ENCODE peak calls at places on chromosomes 16 and 17, in seven cellular contexts. L, Y, S, R, J, B and T are unnamed samples.

GRCh38 chr16:86971251-86971650 is 345.9 kb downstream of the C16orf95 start:
- DNase-seq in Y (no peak), B (no peak), J (no peak), S (no peak), R (no peak), L (no peak), T (no peak)

GRCh38 chr17:17098426-17099035 is 56.3 kb downstream of the MPRIP start:
- DNase-seq in Y (no peak), S (no peak), J (no peak), R (no peak), B (no peak), L (no peak), T (no peak)

GRCh38 chr17:74467221-74467951 is 952 bp downstream of the CD300A start:
- DNase-seq in L (no peak), B (peak), Y (no peak), J (peak), S (no peak), R (no peak), T (no peak)

GRCh38 chr17:54544239-54544638 is 356.4 kb upstream of the TOM1L1 start:
- DNase-seq in L (no peak), B (no peak), S (no peak), J (no peak), Y (peak), R (no peak), T (no peak)

GRCh38 chr16:31131841-31132271 is 3.7 kb downstream of the PRSS8 start:
- DNase-seq in S (no peak), Y (no peak), J (no peak), B (no peak), L (no peak), R (no peak), T (no peak)

GRCh38 chr17:79797492-79798295 is 817 bp upstream of the CBX8 start:
- DNase-seq in J (no peak), L (peak), R (no peak), B (no peak), S (peak), Y (peak), T (no peak)

GRCh38 chr16:14004719-14005315 is 66.3 kb upstream of the MRTFB start:
- DNase-seq in L (no peak), B (no peak), J (no peak), S (no peak), R (no peak), Y (no peak), T (no peak)

GRCh38 chr17:6422654-6423241 is 12.2 kb downstream of the AIPL1 start:
- DNase-seq in J (no peak), S (no peak), R (no peak), B (no peak), L (no peak), Y (no peak), T (no peak)

GRCh38 chr17:34616148-34616547 is 36.8 kb downstream of the TMEM132E start:
- DNase-seq in B (no peak), J (no peak), R (no peak), S (no peak), Y (peak), L (no peak), T (no peak)

GRCh38 chr17:31877341-31877740 is 18.3 kb upstream of the COPRS start:
- DNase-seq in J (no peak), R (no peak), S (no peak), B (no peak), Y (no peak), L (no peak), T (no peak)

GRCh38 chr16:78791011-78791410 is 691.6 kb downstream of the WWOX start:
- DNase-seq in B (no peak), Y (no peak), L (no peak), J (no peak), R (no peak), S (no peak), T (no peak)

GRCh38 chr16:10597184-10597583 is 16.8 kb upstream of the EMP2 start:
- DNase-seq in L (no peak), J (no peak), Y (no peak), B (no peak), S (no peak), R (no peak), T (no peak)

GRCh38 chr17:7841622-7842379 is 7.8 kb downstream of the KDM6B start:
- DNase-seq in L (peak), R (peak), J (no peak), B (peak), S (peak), Y (peak), T (peak)

GRCh38 chr17:19313066-19313745 is 49.3 kb downstream of the B9D1 start:
- DNase-seq in L (no peak), B (no peak), R (no peak), S (no peak), Y (no peak), J (no peak), T (no peak)

GRCh38 chr16:74605746-74606520 is 981 bp downstream of the GLG1 start:
- DNase-seq in L (no peak), J (no peak), S (no peak), Y (no peak), R (no peak), B (no peak), T (no peak)

GRCh38 chr16:23469814-23470213 is 16.8 kb upstream of the COG7 start:
- DNase-seq in Y (no peak), J (no peak), L (no peak), R (no peak), B (no peak), S (no peak), T (no peak)

GRCh38 chr16:76964464-76965154 is 226.4 kb upstream of the MON1B start:
- DNase-seq in S (no peak), Y (no peak), B (no peak), R (no peak), L (no peak), J (no peak), T (no peak)

GRCh38 chr16:66359012-66359411 is 7.5 kb upstream of the CDH5 start:
- DNase-seq in Y (no peak), S (no peak), L (no peak), J (no peak), R (no peak), B (no peak), T (no peak)

GRCh38 chr17:32553168-32553567 is 66.4 kb downstream of the CDK5R1 start:
- DNase-seq in Y (no peak), S (no peak), R (no peak), B (no peak), J (no peak), L (no peak), T (no peak)

GRCh38 chr17:55521193-55521592 is 9.9 kb upstream of the SMIM36 start:
- DNase-seq in L (no peak), Y (no peak), J (no peak), R (no peak), B (no peak), S (no peak), T (no peak)

GRCh38 chr17:66508896-66509843 is 206.8 kb downstream of the PRKCA start:
- DNase-seq in L (no peak), Y (no peak), B (no peak), S (peak), R (no peak), J (no peak), T (no peak)

GRCh38 chr17:2595200-2595599 is 1.7 kb downstream of the PAFAH1B1 start:
- DNase-seq in J (no peak), R (no peak), S (no peak), Y (no peak), B (no peak), L (no peak), T (no peak)

GRCh38 chr16:75225678-75226515 is 7.1 kb downstream of the CTRB1 start:
- DNase-seq in B (no peak), Y (no peak), L (no peak), R (no peak), S (no peak), J (no peak), T (no peak)

GRCh38 chr17:40615295-40615988 is 32.2 kb downstream of the SMARCE1 start:
- DNase-seq in S (peak), L (peak), Y (peak), B (no peak), R (peak), J (peak), T (peak)

GRCh38 chr16:17470871-17471744 is at the start of gene XYLT1:
- DNase-seq in B (no peak), Y (peak), J (no peak), R (no peak), S (peak), L (peak), T (no peak)

GRCh38 chr16:86683441-86684194 is 105.3 kb downstream of the FOXL1 start:
- DNase-seq in S (no peak), Y (no peak), R (no peak), L (no peak), B (no peak), J (no peak), T (no peak)

GRCh38 chr17:68089881-68090280 is 54.3 kb downstream of the KPNA2 start:
- DNase-seq in B (no peak), J (no peak), S (peak), R (peak), Y (no peak), L (no peak), T (no peak)

GRCh38 chr17:82281502-82282238 is 8.2 kb upstream of the CSNK1D start:
- DNase-seq in J (peak), L (no peak), B (no peak), R (no peak), S (no peak), Y (no peak), T (no peak)

GRCh38 chr17:82285141-82285540 is 11.6 kb upstream of the CSNK1D start:
- DNase-seq in R (no peak), J (no peak), B (no peak), S (no peak), L (no peak), Y (no peak), T (no peak)

GRCh38 chr17:82281076-82281475 is 7.6 kb upstream of the CSNK1D start:
- DNase-seq in B (no peak), J (no peak), R (no peak), S (no peak), Y (no peak), L (no peak), T (no peak)

GRCh38 chr17:82282239-82283207 is 9.0 kb upstream of the CSNK1D start:
- DNase-seq in J (no peak), B (no peak), R (no peak), L (no peak), Y (no peak), S (no peak), T (no peak)

DNA sequence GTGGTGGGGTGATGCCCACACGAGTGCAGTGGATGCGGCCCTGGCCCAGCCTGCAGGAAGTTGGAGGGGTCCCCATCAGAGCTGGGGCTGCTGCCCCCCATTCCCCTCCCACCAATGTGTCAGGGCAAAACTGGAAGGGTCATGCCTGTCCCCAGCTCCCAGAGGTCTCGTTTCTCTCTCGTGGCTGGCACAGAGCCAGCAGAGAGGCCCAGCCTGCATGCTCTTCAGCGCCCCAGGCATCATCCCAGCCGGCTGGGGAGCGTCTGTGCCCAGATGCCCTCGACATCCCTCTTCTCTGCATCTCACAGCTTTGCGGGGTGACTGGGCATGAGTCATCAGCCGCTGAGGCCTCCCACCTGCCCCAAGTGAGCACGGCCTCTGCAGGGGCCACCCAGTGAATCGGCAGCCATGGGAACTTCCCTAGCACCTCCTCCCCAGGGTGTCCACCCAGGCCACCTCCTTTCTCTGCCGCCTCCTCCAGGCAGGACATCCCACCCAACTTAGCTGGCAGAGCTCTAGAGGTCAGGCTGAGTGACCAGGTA is 9.8 kb upstream of the CSNK1D start:
- DNase-seq in R (no peak), J (no peak), S (no peak), L (no peak), Y (peak), B (no peak), T (no peak)
- TF ChIP-seq TAF1 in R (no peak), J (no peak), S (no peak), L (no peak), Y (no peak), B (no peak), T (no peak)

GRCh38 chr16:67396775-67397450 is 3.6 kb upstream of the TPPP3 start:
- DNase-seq in Y (no peak), L (no peak), J (no peak), B (no peak), S (no peak), R (no peak), T (no peak)
- TF ChIP-seq TAF1 in Y (no peak), L (no peak), J (no peak), B (no peak), S (no peak), R (no peak), T (no peak)

GRCh38 chr16:53622315-53622714 is 81.3 kb downstream of the RPGRIP1L start:
- DNase-seq in L (no peak), J (no peak), R (no peak), Y (no peak), B (no peak), S (no peak), T (no peak)
- TF ChIP-seq TAF1 in L (no peak), J (no peak), R (no peak), Y (no peak), B (no peak), S (no peak), T (no peak)

DNA sequence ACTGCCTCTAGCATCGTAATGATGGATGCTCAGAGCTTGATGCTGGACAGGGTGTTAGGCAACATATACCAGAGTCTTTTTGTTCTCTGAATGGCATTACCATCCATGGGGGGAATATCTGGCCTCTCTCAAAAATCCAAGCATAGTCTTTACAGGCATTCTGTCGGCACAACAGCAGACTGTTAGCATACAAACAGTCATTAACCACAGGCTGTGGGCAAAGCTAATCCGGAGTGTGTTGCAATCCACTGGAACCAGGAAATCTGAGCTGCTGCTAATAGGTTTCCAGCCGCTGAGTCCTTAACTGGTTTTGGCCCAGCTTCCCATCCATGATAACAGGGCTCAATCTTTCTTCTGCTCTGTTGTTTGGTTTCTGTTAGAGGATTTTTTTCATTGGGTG is 371.9 kb downstream of the HS3ST3B1 start:
- DNase-seq in B (no peak), S (no peak), J (no peak), Y (no peak), L (no peak), R (peak), T (no peak)
- TF ChIP-seq TAF1 in B (no peak), S (no peak), J (no peak), Y (no peak), L (no peak), R (no peak), T (no peak)

DNA sequence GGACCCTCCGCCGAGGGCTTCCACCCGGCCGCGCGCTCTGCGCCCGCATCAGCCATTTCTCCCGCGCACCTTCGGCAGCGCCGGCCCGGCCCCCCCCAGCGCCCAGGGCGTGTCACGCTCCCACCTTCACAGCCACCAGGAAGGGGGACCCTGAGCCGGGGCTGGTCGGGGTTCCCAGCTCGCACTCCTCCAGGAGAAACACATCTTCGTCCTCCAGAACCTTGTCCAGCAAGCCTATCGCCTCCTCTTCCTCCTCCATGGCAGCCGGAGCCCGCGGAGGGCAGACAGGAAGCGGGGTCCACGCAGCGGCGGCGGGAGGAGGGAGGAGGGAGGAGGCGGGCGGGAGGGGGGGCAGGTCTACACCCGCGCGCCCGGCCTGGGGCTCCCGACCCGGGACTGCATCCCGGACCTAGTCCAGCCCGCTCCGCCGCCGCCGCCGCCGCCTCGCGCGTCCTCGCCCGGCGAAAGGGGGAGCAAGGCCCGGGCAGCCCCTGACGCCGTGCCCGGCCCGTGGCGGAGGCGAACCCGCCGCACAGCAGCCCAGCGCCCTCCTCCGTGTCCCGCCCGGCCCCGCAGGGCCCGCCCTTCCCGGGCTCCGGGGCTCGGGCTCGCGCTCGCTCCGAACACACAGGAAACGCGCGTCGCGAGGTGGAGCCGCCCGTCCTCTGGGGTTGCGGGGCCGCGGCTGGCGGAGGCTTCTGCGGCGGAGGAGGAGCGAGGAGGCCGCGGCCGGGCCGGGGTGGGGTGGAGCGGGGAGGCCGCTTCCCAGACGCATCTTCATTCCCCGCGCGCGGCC is 70.8 kb downstream of the ABR start:
- DNase-seq in B (peak), S (no peak), Y (peak), L (peak), R (no peak), J (no peak), T (peak)
- TF ChIP-seq TAF1 in B (no peak), S (no peak), Y (no peak), L (no peak), R (no peak), J (no peak), T (no peak)